ENCODE peak calls at places on chromosomes 6 and 20, in six cellular contexts. E, G, U, N, Y and A are unnamed samples.

GRCh38 chr6:42742116-42742894 is 3.6 kb downstream of the TBCC start:
- DNase-seq in G (no peak), U (peak; percentile 49), E (peak; percentile 48), Y (peak; percentile 49), N (no peak), A (no peak)

GRCh38 chr6:122339661-122340060 is 59.8 kb upstream of the HSF2 start:
- DNase-seq in E (no peak), U (no peak), N (no peak), Y (no peak), G (no peak), A (no peak)

GRCh38 chr20:57874141-57874540 is 164.3 kb upstream of the PMEPA1 start:
- DNase-seq in G (no peak), E (no peak), N (no peak), U (no peak), Y (no peak), A (no peak)

GRCh38 chr6:148747493-148748160 is 797 bp downstream of the UST start:
- DNase-seq in U (peak; percentile 77), G (peak; percentile 30), N (peak; percentile 40), Y (peak; percentile 68), E (peak; percentile 38), A (peak; percentile 62)

GRCh38 chr6:62740596-62740995 is 454.6 kb upstream of the KHDRBS2 start:
- DNase-seq in E (no peak), Y (no peak), N (no peak), G (no peak), U (no peak), A (no peak)

GRCh38 chr6:44856495-44856878 is 469.0 kb downstream of the CDC5L start:
- DNase-seq in G (no peak), N (no peak), U (no peak), Y (no peak), E (peak; percentile 55), A (no peak)

GRCh38 chr6:52577022-52577777 is at the start of gene TRAM2:
- DNase-seq in E (peak; percentile 92), Y (peak; percentile 71), U (peak; percentile 90), G (peak; percentile 84), N (peak; percentile 91), A (peak; percentile 100)

GRCh38 chr6:167550936-167551633 is 226.2 kb downstream of the TTLL2 start:
- DNase-seq in E (peak; percentile 82), G (peak; percentile 36), Y (no peak), U (no peak), N (peak; percentile 94), A (peak; percentile 70)

GRCh38 chr20:11660673-11661072 is 257.0 kb upstream of the BTBD3 start:
- DNase-seq in N (no peak), Y (no peak), E (no peak), G (no peak), U (no peak), A (no peak)

GRCh38 chr6:63389191-63389844 is 69.5 kb upstream of the LGSN start:
- DNase-seq in Y (no peak), G (no peak), N (no peak), E (no peak), U (no peak), A (no peak)

GRCh38 chr6:111482236-111482958 is 621 bp downstream of the REV3L start:
- DNase-seq in Y (peak; percentile 47), G (peak; percentile 46), U (peak; percentile 83), E (peak; percentile 45), N (peak; percentile 55), A (peak; percentile 61)
- H3K9me3 ChIP-seq in Y (no peaks in the 10 kb centered on the region), G (no peaks in the 10 kb centered on the region), U (no peaks in the 10 kb centered on the region), E (no peaks in the 10 kb centered on the region), N (no peaks in the 10 kb centered on the region), A (no peaks in the 10 kb centered on the region)

DNA sequence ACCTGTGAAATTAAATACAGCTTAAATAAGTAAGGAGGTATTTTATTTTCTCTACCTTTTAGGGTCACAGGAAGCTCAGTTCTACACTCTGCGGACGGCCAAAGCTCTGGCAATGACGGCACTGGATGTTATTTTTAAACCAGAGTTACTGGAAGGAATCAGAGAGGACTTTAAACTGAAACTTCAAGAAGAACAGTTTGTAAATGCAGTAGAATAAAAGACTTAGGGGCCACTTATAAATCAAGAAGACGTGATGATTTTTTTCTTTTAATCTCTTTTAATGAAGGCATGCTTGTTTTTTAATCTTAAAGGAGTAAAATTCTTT is 16.2 kb downstream of the PM20D2 start:
- DNase-seq in E (peak; percentile 8), Y (no peak), G (no peak), N (no peak), U (no peak), A (no peak)
- H3K36me3 ChIP-seq in E (peaks cover 8% of the 10 kb centered on the region), Y (peaks cover 6% of the 10 kb centered on the region), G (no peaks in the 10 kb centered on the region), N (peaks cover 71% of the 10 kb centered on the region), U (no peaks in the 10 kb centered on the region), A (peaks cover 26% of the 10 kb centered on the region)

DNA sequence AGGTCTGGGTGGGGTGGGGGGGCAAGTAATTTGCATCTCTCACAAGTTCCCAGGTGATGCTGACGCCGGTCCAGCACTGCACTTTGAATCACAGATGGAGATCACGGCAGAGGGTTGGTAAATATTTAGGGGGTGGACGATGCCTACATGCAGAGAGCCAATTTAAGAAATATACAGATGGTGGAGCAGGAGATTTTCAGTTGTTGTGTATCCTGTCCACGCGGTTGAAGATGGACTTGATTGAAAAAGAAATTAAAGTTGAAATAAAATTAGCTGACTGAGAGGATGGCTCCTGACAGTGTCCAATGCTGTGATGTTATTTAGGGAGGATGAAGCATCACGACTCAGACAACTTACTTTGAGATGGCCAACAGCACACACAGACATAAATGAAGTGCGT is 74.6 kb downstream of the PHACTR3 start:
- DNase-seq in G (no peak), Y (no peak), U (no peak), N (no peak), E (no peak), A (no peak)
- H3K9me3 ChIP-seq in G (no peaks in the 10 kb centered on the region), Y (no peaks in the 10 kb centered on the region), U (no peaks in the 10 kb centered on the region), N (no peaks in the 10 kb centered on the region), E (no peaks in the 10 kb centered on the region), A (no peaks in the 10 kb centered on the region)

GRCh38 chr20:4869290-4870193 is 131.8 kb downstream of the SLC23A2 start:
- DNase-seq in E (no peak), N (no peak), Y (no peak), U (no peak), G (peak; percentile 68), A (no peak)
- H3K36me3 ChIP-seq in E (no peaks in the 10 kb centered on the region), N (peaks cover 96% of the 10 kb centered on the region), Y (peaks cover 2% of the 10 kb centered on the region), U (no peaks in the 10 kb centered on the region), G (no peaks in the 10 kb centered on the region), A (no peaks in the 10 kb centered on the region)

DNA sequence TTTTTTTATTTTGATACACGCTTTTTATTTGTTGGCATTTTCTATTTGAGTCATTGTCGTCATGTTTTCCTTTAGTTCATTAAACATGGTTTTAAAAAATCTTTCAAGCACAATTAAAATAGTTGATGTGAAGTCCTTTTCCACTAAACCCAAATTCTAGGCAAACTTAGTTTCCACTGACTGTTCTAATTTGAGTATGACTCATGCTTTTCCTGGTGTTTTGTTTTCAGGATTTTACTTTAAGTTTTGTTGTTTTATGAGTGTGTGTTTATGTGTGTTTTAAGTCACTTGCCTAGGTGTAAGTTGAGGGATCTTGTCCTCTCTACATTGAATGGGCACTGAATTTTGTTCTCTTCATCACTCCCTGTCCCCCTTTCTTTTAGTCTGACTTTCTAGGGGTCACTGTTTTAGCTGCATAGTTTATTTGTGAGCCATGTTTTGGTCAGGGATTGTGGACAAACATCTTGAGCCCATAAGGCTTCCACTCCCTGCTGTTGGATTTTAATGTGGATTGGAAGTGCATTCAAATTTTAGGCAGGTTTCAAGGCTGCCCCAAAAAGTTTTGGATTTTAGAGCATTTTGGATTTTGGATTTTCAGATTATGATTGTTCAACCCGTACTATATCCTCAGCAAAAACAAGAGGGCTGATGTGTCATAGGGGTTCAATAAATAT is 94.8 kb downstream of the CDYL start:
- DNase-seq in G (no peak), Y (no peak), E (no peak), U (peak; percentile 50), N (no peak), A (no peak)
- H3K9me3 ChIP-seq in G (no peaks in the 10 kb centered on the region), Y (no peaks in the 10 kb centered on the region), E (no peaks in the 10 kb centered on the region), U (no peaks in the 10 kb centered on the region), N (peaks cover 41% of the 10 kb centered on the region), A (peaks cover 4% of the 10 kb centered on the region)